ENCODE peak calls at places on chromosomes 2 and 18, in six cellular contexts. N, S, M, I, H and Y are unnamed samples.

GRCh38 chr2:415986-416610 is 128.2 kb upstream of the ALKAL2 start:
- DNase-seq in I (no peak), H (no peak), N (no peak), M (no peak), S (no peak), Y (no peak)

GRCh38 chr2:122078451-122078850 is 323.0 kb downstream of the TSN start:
- DNase-seq in I (no peak), H (no peak), S (no peak), N (no peak), M (no peak), Y (no peak)

GRCh38 chr2:43038034-43038719 is 188.2 kb downstream of the ZFP36L2 start:
- DNase-seq in I (no peak), N (no peak), S (no peak), M (no peak), H (no peak), Y (no peak)

GRCh38 chr2:128625421-128625820 is 306.8 kb upstream of the HS6ST1 start:
- DNase-seq in N (no peak), S (no peak), H (no peak), I (no peak), M (no peak), Y (no peak)

GRCh38 chr2:218962859-218963492 is 3.5 kb downstream of the CDK5R2 start:
- DNase-seq in I (peak; percentile 48), H (no peak), M (no peak), N (peak; percentile 15), S (peak; percentile 39), Y (peak; percentile 39)

GRCh38 chr2:62197609-62198236 is 1.8 kb downstream of the B3GNT2 start:
- DNase-seq in S (no peak), N (no peak), M (no peak), I (no peak), H (no peak), Y (no peak)

GRCh38 chr2:54557601-54558187 is 101.6 kb downstream of the SPTBN1 start:
- DNase-seq in H (peak; percentile 44), S (peak; percentile 59), N (peak; percentile 70), M (peak; percentile 44), I (peak; percentile 50), Y (peak; percentile 74)

GRCh38 chr2:188512456-188512855 is 220.8 kb downstream of the GULP1 start:
- DNase-seq in M (no peak), S (no peak), I (peak; percentile 74), N (no peak), H (no peak), Y (no peak)

GRCh38 chr2:216664593-216665034 is 30.7 kb downstream of the IGFBP5 start:
- DNase-seq in N (no peak), I (no peak), S (no peak), H (peak; percentile 43), M (no peak), Y (no peak)

GRCh38 chr2:217291259-217291658 is 431.4 kb upstream of the TNP1 start:
- DNase-seq in H (no peak), I (no peak), N (no peak), S (no peak), M (no peak), Y (no peak)

GRCh38 chr2:1639086-1639858 is 105.0 kb downstream of the PXDN start:
- DNase-seq in I (no peak), M (no peak), N (no peak), H (no peak), S (no peak), Y (no peak)

GRCh38 chr18:8443505-8443904 is 165.7 kb upstream of the RAB12 start:
- DNase-seq in H (no peak), S (no peak), N (no peak), M (no peak), I (no peak), Y (no peak)